ENCODE peak calls at places on chromosomes 5 and 9, in five cellular contexts. N is NCI-H774; W is activated CD4-positive, alpha-beta T cell treated with anti-CD3 and anti-CD28 coated beads, Interleukin-2, amount 10 ng/mL, durations not matched to agents 7 days and 5 days; G is fibroblast of mammary gland; Q is NCI-H1105. X is an unnamed sample.

GRCh38 chr9:136545966-136546696 is at the start of gene NOTCH1:
- DNase-seq in W (peak), G (peak), N (peak), Q (peak), X (peak)

GRCh38 chr9:114413909-114414308 is 26.1 kb upstream of the AKNA start:
- DNase-seq in N (no peak), G (peak), W (no peak), Q (no peak), X (no peak)

GRCh38 chr5:180313677-180314076 is 21.8 kb upstream of the MAPK9 start:
- DNase-seq in Q (peak), G (no peak), W (peak), N (no peak), X (peak)

GRCh38 chr5:180080670-180081280 is 9.2 kb upstream of the RNF130 start:
- DNase-seq in N (no peak), G (no peak), W (peak), Q (no peak), X (no peak)

GRCh38 chr9:133584559-133585476 is 24.4 kb downstream of the FAM163B start:
- DNase-seq in Q (peak), N (peak), W (no peak), G (no peak), X (peak)

GRCh38 chr5:112833971-112834370 is 27.1 kb upstream of the SRP19 start:
- DNase-seq in W (no peak), N (no peak), Q (no peak), G (no peak), X (no peak)

GRCh38 chr5:140546851-140547507 is 483 bp upstream of the EIF4EBP3 start:
- DNase-seq in Q (no peak), N (no peak), G (peak), W (no peak), X (no peak)

GRCh38 chr9:126986506-126986951 is 71.9 kb downstream of the RALGPS1 start:
- DNase-seq in W (peak), G (peak), N (no peak), Q (no peak), X (no peak)

GRCh38 chr9:133604214-133604613 is 5.0 kb downstream of the FAM163B start:
- DNase-seq in N (no peak), W (peak), Q (no peak), G (no peak), X (no peak)

GRCh38 chr9:130172161-130172857 is at the start of gene NCS1:
- DNase-seq in Q (peak), W (peak), N (peak), G (peak), X (peak)

GRCh38 chr5:139481580-139482049 is 943 bp downstream of the STING1 start:
- DNase-seq in Q (no peak), W (peak), N (no peak), G (peak), X (peak)

GRCh38 chr5:172667786-172668735 is 27.0 kb downstream of the NEURL1B start:
- DNase-seq in W (no peak), N (no peak), G (peak), Q (no peak), X (no peak)

X was measured in NCI-H526.